ENCODE peak calls at places on chromosomes 5 and 9, in six cellular contexts. One of them, this sample, is unnamed.

GRCh38 chr5:149035282-149035882 is 27.5 kb downstream of the SH3TC2 start:
- DNase-seq in cardiac septum: peak
- DNase-seq in T-helper 1 cell: peak
- DNase-seq in RPMI8226: peak
- DNase-seq in ovary: peak
- DNase-seq in ACHN: peak
- DNase-seq in this sample: peak

GRCh38 chr5:24225051-24225450 is 419.7 kb downstream of the CDH10 start:
- DNase-seq in ACHN: no peak
- DNase-seq in ovary: no peak
- DNase-seq in cardiac septum: no peak
- DNase-seq in T-helper 1 cell: no peak
- DNase-seq in RPMI8226: no peak
- DNase-seq in this sample: no peak

GRCh38 chr5:137325721-137326120 is 173.4 kb downstream of the SPOCK1 start:
- DNase-seq in T-helper 1 cell: no peak
- DNase-seq in RPMI8226: no peak
- DNase-seq in ovary: no peak
- DNase-seq in ACHN: no peak
- DNase-seq in cardiac septum: peak
- DNase-seq in this sample: no peak

GRCh38 chr5:93620487-93621339 is 37.7 kb downstream of the NR2F1 start:
- DNase-seq in cardiac septum: peak
- DNase-seq in T-helper 1 cell: peak
- DNase-seq in ovary: peak
- DNase-seq in ACHN: peak
- DNase-seq in RPMI8226: peak
- DNase-seq in this sample: peak

GRCh38 chr9:18296702-18297531 is 177.0 kb upstream of the ADAMTSL1 start:
- DNase-seq in T-helper 1 cell: no peak
- DNase-seq in ovary: no peak
- DNase-seq in RPMI8226: no peak
- DNase-seq in cardiac septum: no peak
- DNase-seq in ACHN: no peak
- DNase-seq in this sample: no peak

GRCh38 chr5:53073349-53073748 is 36.2 kb downstream of the MOCS2 start:
- DNase-seq in cardiac septum: no peak
- DNase-seq in RPMI8226: no peak
- DNase-seq in ACHN: no peak
- DNase-seq in ovary: no peak
- DNase-seq in T-helper 1 cell: no peak
- DNase-seq in this sample: no peak

GRCh38 chr5:139708877-139709586 is 60.9 kb downstream of the CXXC5 start:
- DNase-seq in cardiac septum: peak
- DNase-seq in ovary: no peak
- DNase-seq in RPMI8226: no peak
- DNase-seq in ACHN: peak
- DNase-seq in T-helper 1 cell: no peak
- DNase-seq in this sample: no peak

GRCh38 chr5:40813698-40814281 is 15.6 kb upstream of the PRKAA1 start:
- DNase-seq in ACHN: no peak
- DNase-seq in cardiac septum: no peak
- DNase-seq in RPMI8226: no peak
- DNase-seq in ovary: no peak
- DNase-seq in T-helper 1 cell: no peak
- DNase-seq in this sample: no peak

GRCh38 chr5:139592289-139592688 is 31.1 kb downstream of the UBE2D2 start:
- DNase-seq in RPMI8226: no peak
- DNase-seq in ovary: no peak
- DNase-seq in cardiac septum: no peak
- DNase-seq in T-helper 1 cell: no peak
- DNase-seq in ACHN: no peak
- DNase-seq in this sample: no peak

GRCh38 chr9:92529124-92529523 is 6.7 kb downstream of the ECM2 start:
- DNase-seq in T-helper 1 cell: no peak
- DNase-seq in ACHN: no peak
- DNase-seq in cardiac septum: no peak
- DNase-seq in ovary: no peak
- DNase-seq in RPMI8226: no peak
- DNase-seq in this sample: no peak

GRCh38 chr9:93666279-93666784 is 89.9 kb downstream of the PHF2 start:
- DNase-seq in cardiac septum: peak
- DNase-seq in RPMI8226: no peak
- DNase-seq in ovary: no peak
- DNase-seq in ACHN: no peak
- DNase-seq in T-helper 1 cell: no peak
- DNase-seq in this sample: no peak

GRCh38 chr5:81234299-81234698 is 1.2 kb downstream of the CKMT2 start:
- DNase-seq in ovary: peak
- DNase-seq in cardiac septum: no peak
- DNase-seq in T-helper 1 cell: no peak
- DNase-seq in ACHN: no peak
- DNase-seq in RPMI8226: no peak
- DNase-seq in this sample: no peak

GRCh38 chr5:9370256-9370655 is 175.6 kb downstream of the SEMA5A start:
- DNase-seq in cardiac septum: no peak
- DNase-seq in T-helper 1 cell: no peak
- DNase-seq in RPMI8226: no peak
- DNase-seq in ACHN: no peak
- DNase-seq in ovary: no peak
- DNase-seq in this sample: no peak

GRCh38 chr5:176711883-176712282 is 64.6 kb downstream of the TSPAN17 start:
- DNase-seq in RPMI8226: no peak
- DNase-seq in ovary: no peak
- DNase-seq in cardiac septum: no peak
- DNase-seq in ACHN: no peak
- DNase-seq in T-helper 1 cell: no peak
- DNase-seq in this sample: no peak

GRCh38 chr5:2387224-2388004 is 364.1 kb downstream of the IRX2 start:
- DNase-seq in ACHN: no peak
- DNase-seq in T-helper 1 cell: no peak
- DNase-seq in RPMI8226: peak
- DNase-seq in cardiac septum: no peak
- DNase-seq in ovary: no peak
- DNase-seq in this sample: no peak

GRCh38 chr5:38433160-38433861 is 123.1 kb downstream of the LIFR start:
- DNase-seq in RPMI8226: no peak
- DNase-seq in cardiac septum: peak
- DNase-seq in ACHN: no peak
- DNase-seq in T-helper 1 cell: no peak
- DNase-seq in ovary: peak
- DNase-seq in this sample: no peak

GRCh38 chr5:176653401-176653800 is 6.1 kb downstream of the TSPAN17 start:
- DNase-seq in RPMI8226: no peak
- DNase-seq in cardiac septum: no peak
- DNase-seq in T-helper 1 cell: no peak
- DNase-seq in ovary: no peak
- DNase-seq in ACHN: no peak
- DNase-seq in this sample: peak